ENCODE peak calls at places on chromosomes 2 and 18, in six cellular contexts. M is transverse colon; Q is heart left ventricle; A is Calu3; J is activated naive CD8-positive, alpha-beta T cell treated with anti-CD3 and anti-CD28 coated beads, Interleukin-2, amount 10 ng/mL, durations not matched to agents 7 days and 5 days; X is GM20000. U is an unnamed sample.

GRCh38 chr2:36618381-36618780 is 20.4 kb upstream of the FEZ2 start:
- DNase-seq in J (no peak), Q (no peak), X (peak), M (no peak), A (peak), U (peak)

GRCh38 chr2:74507926-74508520 is 528 bp upstream of the PCGF1 start:
- DNase-seq in A (peak), Q (no peak), X (peak), M (peak), J (no peak), U (peak)

GRCh38 chr2:46538393-46538792 is 59.0 kb downstream of the TMEM247 start:
- DNase-seq in Q (no peak), J (no peak), X (no peak), M (no peak), A (no peak), U (no peak)

GRCh38 chr2:20447437-20448245 is 767 bp downstream of the RHOB start:
- DNase-seq in A (peak), M (peak), X (peak), J (peak), Q (peak), U (peak)

GRCh38 chr2:67797801-67798535 is 264.8 kb downstream of the C1D start:
- DNase-seq in X (no peak), M (no peak), J (no peak), Q (no peak), A (no peak), U (peak)

GRCh38 chr2:38116762-38117161 is 40.8 kb upstream of the CYP1B1 start:
- DNase-seq in J (no peak), M (no peak), A (no peak), X (no peak), Q (no peak), U (peak)

GRCh38 chr2:72964146-72964525 is 46.8 kb downstream of the EMX1 start:
- DNase-seq in Q (no peak), J (no peak), X (no peak), M (no peak), A (no peak), U (no peak)

GRCh38 chr18:61129001-61129400 is 204.2 kb upstream of the CDH20 start:
- DNase-seq in J (no peak), A (no peak), M (no peak), X (no peak), Q (no peak), U (no peak)

GRCh38 chr2:46460241-46460921 is 19.0 kb upstream of the TMEM247 start:
- DNase-seq in X (no peak), J (no peak), A (peak), M (no peak), Q (peak), U (no peak)

GRCh38 chr2:237262838-237263771 is 150.9 kb downstream of the COL6A3 start:
- DNase-seq in J (no peak), X (no peak), A (no peak), Q (no peak), M (no peak), U (peak)

GRCh38 chr18:37430346-37431076 is 135.1 kb downstream of the CELF4 start:
- DNase-seq in A (no peak), M (no peak), X (no peak), Q (no peak), J (no peak), U (no peak)

GRCh38 chr2:100422320-100422719 is 4.9 kb upstream of the CHST10 start:
- DNase-seq in J (no peak), M (no peak), Q (no peak), X (no peak), A (peak), U (peak)

GRCh38 chr2:233817305-233817980 is 36.9 kb downstream of the HJURP start:
- DNase-seq in X (no peak), A (no peak), J (no peak), M (no peak), Q (peak), U (peak)

GRCh38 chr18:55137602-55138001 is 178.3 kb upstream of the CCDC68 start:
- DNase-seq in J (no peak), X (no peak), M (no peak), Q (no peak), A (no peak), U (no peak)

GRCh38 chr18:60910534-60910933 is 422.7 kb upstream of the CDH20 start:
- DNase-seq in M (no peak), Q (no peak), X (no peak), A (no peak), J (no peak), U (no peak)

GRCh38 chr2:109117780-109118179 is 11.2 kb upstream of the SH3RF3 start:
- DNase-seq in A (no peak), Q (no peak), X (no peak), M (no peak), J (no peak), U (no peak)

GRCh38 chr2:43327119-43327518 is 100.7 kb upstream of the ZFP36L2 start:
- DNase-seq in X (no peak), A (no peak), Q (no peak), M (no peak), J (no peak), U (no peak)

GRCh38 chr2:161905389-161906046 is 168.5 kb downstream of the DPP4 start:
- DNase-seq in Q (no peak), J (no peak), A (peak), M (no peak), X (peak), U (no peak)

GRCh38 chr2:162586311-162586710 is 242.4 kb downstream of the GCA start:
- DNase-seq in M (no peak), A (no peak), Q (no peak), J (no peak), X (no peak), U (no peak)

GRCh38 chr2:29112379-29112778 is 2.8 kb upstream of the CLIP4 start:
- DNase-seq in X (no peak), J (no peak), Q (no peak), M (no peak), A (no peak), U (no peak)

GRCh38 chr2:55848096-55848495 is 75.5 kb downstream of the EFEMP1 start:
- DNase-seq in Q (no peak), A (no peak), J (no peak), M (no peak), X (no peak), U (no peak)

GRCh38 chr2:36667931-36668330 is 28.6 kb upstream of the VIT start:
- DNase-seq in A (no peak), M (no peak), X (no peak), Q (no peak), J (no peak), U (no peak)

GRCh38 chr2:231222318-231223000 is 24.0 kb downstream of the ARMC9 start:
- DNase-seq in A (no peak), X (peak), Q (no peak), J (no peak), M (no peak), U (no peak)

GRCh38 chr2:208406474-208407451 is at the start of gene PTH2R:
- DNase-seq in A (peak), Q (peak), J (peak), M (no peak), X (no peak), U (peak)

GRCh38 chr2:236856856-236857616 is 228.7 kb upstream of the COPS8 start:
- DNase-seq in Q (no peak), M (no peak), A (no peak), X (no peak), J (no peak), U (no peak)

GRCh38 chr18:55314615-55315237 is 273.3 kb downstream of the TCF4 start:
- DNase-seq in M (no peak), Q (no peak), A (no peak), J (no peak), X (no peak), U (no peak)

GRCh38 chr2:206915136-206915535 is 24.2 kb upstream of the CPO start:
- DNase-seq in A (peak), J (no peak), X (no peak), M (no peak), Q (no peak), U (peak)

GRCh38 chr2:23492941-23493340 is 108.0 kb downstream of the KLHL29 start:
- DNase-seq in A (no peak), M (no peak), X (no peak), Q (no peak), J (no peak), U (peak)

GRCh38 chr2:213016984-213017351 is 134.4 kb downstream of the IKZF2 start:
- DNase-seq in X (no peak), M (no peak), J (no peak), A (no peak), Q (no peak), U (no peak)

GRCh38 chr2:45821558-45822271 is 170.2 kb downstream of the PRKCE start:
- DNase-seq in A (peak), J (no peak), M (peak), X (no peak), Q (no peak), U (peak)